ENCODE peak calls at places on chromosomes 2 and 18, in five cellular contexts. One of them, this sample, is unnamed.

GRCh38 chr2:101327863-101328394 is 19.4 kb upstream of the RNF149 start:
- DNase-seq in keratinocyte: peak; percentile 81
- DNase-seq in gastrocnemius medialis: no peak
- DNase-seq in stomach: peak; percentile 84
- DNase-seq in astrocyte: no peak
- DNase-seq in this sample: peak; percentile 78

GRCh38 chr2:156087875-156088274 is 244.6 kb downstream of the NR4A2 start:
- DNase-seq in stomach: no peak
- DNase-seq in keratinocyte: no peak
- DNase-seq in astrocyte: peak; percentile 66
- DNase-seq in gastrocnemius medialis: no peak
- DNase-seq in this sample: no peak

GRCh38 chr18:55546873-55547704 is 40.9 kb downstream of the TCF4 start:
- DNase-seq in keratinocyte: no peak
- DNase-seq in gastrocnemius medialis: no peak
- DNase-seq in stomach: no peak
- DNase-seq in astrocyte: peak; percentile 94
- DNase-seq in this sample: no peak

GRCh38 chr2:29011650-29012060 is 30.6 kb downstream of the TOGARAM2 start:
- DNase-seq in keratinocyte: no peak
- DNase-seq in astrocyte: peak; percentile 42
- DNase-seq in stomach: peak; percentile 76
- DNase-seq in gastrocnemius medialis: peak; percentile 90
- DNase-seq in this sample: peak; percentile 45

GRCh38 chr18:35616664-35617423 is 35.3 kb downstream of the GALNT1 start:
- DNase-seq in stomach: peak; percentile 32
- DNase-seq in gastrocnemius medialis: no peak
- DNase-seq in astrocyte: peak; percentile 95
- DNase-seq in keratinocyte: no peak
- DNase-seq in this sample: no peak

GRCh38 chr2:226234187-226234586 is 565.4 kb downstream of the IRS1 start:
- DNase-seq in gastrocnemius medialis: no peak
- DNase-seq in stomach: no peak
- DNase-seq in astrocyte: no peak
- DNase-seq in keratinocyte: no peak
- DNase-seq in this sample: no peak

GRCh38 chr2:51013870-51014526 is 17.9 kb downstream of the NRXN1 start:
- DNase-seq in keratinocyte: no peak
- DNase-seq in astrocyte: peak; percentile 0
- DNase-seq in gastrocnemius medialis: no peak
- DNase-seq in stomach: no peak
- DNase-seq in this sample: no peak

GRCh38 chr2:177000408-177000807 is 212.2 kb upstream of the HNRNPA3 start:
- DNase-seq in stomach: no peak
- DNase-seq in gastrocnemius medialis: no peak
- DNase-seq in astrocyte: no peak
- DNase-seq in keratinocyte: no peak
- DNase-seq in this sample: no peak

GRCh38 chr18:74249181-74249968 is 42.4 kb downstream of the CYB5A start:
- DNase-seq in stomach: no peak
- DNase-seq in astrocyte: peak; percentile 32
- DNase-seq in gastrocnemius medialis: no peak
- DNase-seq in keratinocyte: no peak
- DNase-seq in this sample: no peak

GRCh38 chr2:229489016-229489415 is 217.9 kb upstream of the PID1 start:
- DNase-seq in keratinocyte: no peak
- DNase-seq in stomach: no peak
- DNase-seq in astrocyte: peak; percentile 96
- DNase-seq in gastrocnemius medialis: peak; percentile 15
- DNase-seq in this sample: no peak

GRCh38 chr2:238915596-238915995 is 67.7 kb downstream of the TWIST2 start:
- DNase-seq in stomach: no peak
- DNase-seq in astrocyte: no peak
- DNase-seq in keratinocyte: no peak
- DNase-seq in gastrocnemius medialis: no peak
- DNase-seq in this sample: no peak

GRCh38 chr2:34162236-34162635 is 563.1 kb upstream of the FAM98A start:
- DNase-seq in astrocyte: no peak
- DNase-seq in keratinocyte: no peak
- DNase-seq in stomach: no peak
- DNase-seq in gastrocnemius medialis: no peak
- DNase-seq in this sample: no peak

GRCh38 chr18:12574494-12575185 is 83.3 kb downstream of the SPIRE1 start:
- DNase-seq in gastrocnemius medialis: no peak
- DNase-seq in stomach: no peak
- DNase-seq in keratinocyte: no peak
- DNase-seq in astrocyte: no peak
- DNase-seq in this sample: no peak

GRCh38 chr2:231321021-231321420 is 74.5 kb upstream of the B3GNT7 start:
- DNase-seq in gastrocnemius medialis: no peak
- DNase-seq in keratinocyte: no peak
- DNase-seq in astrocyte: no peak
- DNase-seq in stomach: peak; percentile 25
- DNase-seq in this sample: no peak

GRCh38 chr2:228838819-228839218 is 432.3 kb downstream of the PID1 start:
- DNase-seq in astrocyte: no peak
- DNase-seq in gastrocnemius medialis: no peak
- DNase-seq in stomach: no peak
- DNase-seq in keratinocyte: no peak
- DNase-seq in this sample: no peak

GRCh38 chr2:101803128-101803527 is 105.6 kb downstream of the MAP4K4 start:
- DNase-seq in gastrocnemius medialis: no peak
- DNase-seq in astrocyte: peak; percentile 86
- DNase-seq in keratinocyte: no peak
- DNase-seq in stomach: no peak
- DNase-seq in this sample: no peak

GRCh38 chr2:8103085-8103708 is 578.7 kb upstream of the ID2 start:
- DNase-seq in stomach: no peak
- DNase-seq in gastrocnemius medialis: no peak
- DNase-seq in keratinocyte: no peak
- DNase-seq in astrocyte: no peak
- DNase-seq in this sample: no peak

GRCh38 chr2:9334722-9335121 is 88.6 kb downstream of the ITGB1BP1 start:
- DNase-seq in keratinocyte: no peak
- DNase-seq in gastrocnemius medialis: no peak
- DNase-seq in astrocyte: no peak
- DNase-seq in stomach: no peak
- DNase-seq in this sample: no peak

GRCh38 chr2:9337901-9338300 is 85.4 kb downstream of the ITGB1BP1 start:
- DNase-seq in stomach: no peak
- DNase-seq in gastrocnemius medialis: no peak
- DNase-seq in astrocyte: no peak
- DNase-seq in keratinocyte: no peak
- DNase-seq in this sample: no peak

GRCh38 chr2:9336534-9337354 is 86.6 kb downstream of the ITGB1BP1 start:
- DNase-seq in gastrocnemius medialis: no peak
- DNase-seq in keratinocyte: no peak
- DNase-seq in astrocyte: peak; percentile 86
- DNase-seq in stomach: peak; percentile 77
- DNase-seq in this sample: peak; percentile 64

GRCh38 chr2:9335322-9335754 is 88.0 kb downstream of the ITGB1BP1 start:
- DNase-seq in stomach: no peak
- DNase-seq in keratinocyte: no peak
- DNase-seq in gastrocnemius medialis: no peak
- DNase-seq in astrocyte: no peak
- DNase-seq in this sample: no peak

GRCh38 chr2:9336209-9336533 is 87.2 kb downstream of the ITGB1BP1 start:
- DNase-seq in stomach: no peak
- DNase-seq in astrocyte: peak; percentile 40
- DNase-seq in keratinocyte: no peak
- DNase-seq in gastrocnemius medialis: no peak
- DNase-seq in this sample: no peak
- H3K4me1 ChIP-seq in stomach: peaks cover 12% of the 10 kb centered on the region
- H3K4me1 ChIP-seq in astrocyte: peaks cover 28% of the 10 kb centered on the region
- H3K4me1 ChIP-seq in keratinocyte: peaks cover 12% of the 10 kb centered on the region
- H3K4me1 ChIP-seq in gastrocnemius medialis: peaks cover 13% of the 10 kb centered on the region
- H3K4me1 ChIP-seq in this sample: no peaks in the 10 kb centered on the region

DNA sequence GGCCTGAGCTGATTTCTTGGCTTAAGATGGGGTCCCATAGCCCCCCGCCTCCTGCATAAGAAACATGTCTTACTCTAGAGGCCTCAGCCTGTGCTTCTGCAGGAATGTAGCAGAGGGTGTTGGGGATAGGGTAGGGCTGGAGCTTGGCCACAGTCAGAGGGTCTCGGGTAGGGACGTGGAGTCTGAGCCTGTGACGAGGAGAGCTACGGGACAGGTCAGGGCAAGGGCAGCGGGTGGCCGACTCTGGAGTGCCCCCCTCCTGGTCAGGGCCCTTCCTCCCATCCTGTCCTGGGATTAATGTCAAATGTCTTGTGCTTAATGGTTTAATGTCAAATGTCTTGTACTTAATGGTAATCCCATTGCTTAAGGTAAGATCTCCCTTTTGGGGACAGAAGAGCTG is 130.4 kb downstream of the GLI2 start:
- DNase-seq in keratinocyte: no peak
- DNase-seq in gastrocnemius medialis: no peak
- DNase-seq in stomach: no peak
- DNase-seq in astrocyte: no peak
- DNase-seq in this sample: no peak
- H3K4me1 ChIP-seq in keratinocyte: peaks cover 13% of the 10 kb centered on the region
- H3K4me1 ChIP-seq in gastrocnemius medialis: peaks cover 4% of the 10 kb centered on the region
- H3K4me1 ChIP-seq in stomach: peaks cover 17% of the 10 kb centered on the region
- H3K4me1 ChIP-seq in astrocyte: peaks cover 71% of the 10 kb centered on the region
- H3K4me1 ChIP-seq in this sample: peaks cover 6% of the 10 kb centered on the region

DNA sequence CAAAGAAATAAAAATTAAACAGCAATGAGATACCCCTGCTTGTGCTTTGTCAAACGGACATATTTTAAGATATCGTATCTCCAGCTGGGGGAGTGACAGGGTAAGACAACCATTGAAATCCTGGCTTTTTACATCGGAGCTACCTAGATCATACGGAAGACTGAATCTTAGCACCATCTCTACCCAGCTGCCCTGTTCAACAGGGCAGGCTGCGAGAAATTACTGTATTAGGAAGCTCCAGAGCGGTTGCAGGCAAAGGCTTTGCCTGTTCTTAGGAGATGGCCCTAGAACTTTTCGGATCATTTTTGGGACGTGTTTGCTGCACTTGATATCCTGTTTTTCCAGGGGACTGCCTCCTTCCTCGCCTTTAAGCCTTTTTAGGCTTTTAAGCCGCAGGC is 2.0 kb upstream of the PRKCE start:
- DNase-seq in astrocyte: no peak
- DNase-seq in gastrocnemius medialis: no peak
- DNase-seq in stomach: no peak
- DNase-seq in keratinocyte: no peak
- DNase-seq in this sample: no peak
- H3K4me1 ChIP-seq in astrocyte: peaks cover 20% of the 10 kb centered on the region
- H3K4me1 ChIP-seq in gastrocnemius medialis: peaks cover 33% of the 10 kb centered on the region
- H3K4me1 ChIP-seq in stomach: peaks cover 21% of the 10 kb centered on the region
- H3K4me1 ChIP-seq in keratinocyte: peaks cover 14% of the 10 kb centered on the region
- H3K4me1 ChIP-seq in this sample: no peaks in the 10 kb centered on the region

DNA sequence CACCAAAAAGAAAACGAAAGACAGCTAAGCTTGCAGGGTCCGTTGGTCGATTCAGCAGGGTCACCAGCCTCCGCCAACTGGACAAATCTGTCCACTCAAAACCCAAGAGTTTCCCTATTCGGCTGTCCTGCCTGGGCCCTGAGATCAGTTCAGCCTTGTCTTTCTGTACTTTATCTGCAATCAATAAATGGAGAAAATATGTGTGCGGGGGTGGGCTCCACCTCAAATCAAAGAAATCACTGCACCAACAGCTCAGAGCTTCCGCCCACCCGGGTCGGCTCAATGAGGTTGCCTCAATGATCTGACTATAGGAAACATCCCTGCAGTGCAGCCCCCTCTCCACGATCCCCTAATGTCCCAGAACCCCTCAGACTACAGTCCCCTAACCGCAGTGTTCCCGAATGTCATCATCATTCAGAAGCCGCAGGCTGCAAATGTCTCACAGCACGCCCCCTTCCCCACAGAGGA is 447 bp downstream of the GGCX start:
- DNase-seq in stomach: no peak
- DNase-seq in keratinocyte: no peak
- DNase-seq in gastrocnemius medialis: no peak
- DNase-seq in astrocyte: no peak
- DNase-seq in this sample: no peak
- H3K4me1 ChIP-seq in stomach: peaks cover 14% of the 10 kb centered on the region
- H3K4me1 ChIP-seq in keratinocyte: peaks cover 5% of the 10 kb centered on the region
- H3K4me1 ChIP-seq in gastrocnemius medialis: peaks cover 24% of the 10 kb centered on the region
- H3K4me1 ChIP-seq in astrocyte: peaks cover 9% of the 10 kb centered on the region
- H3K4me1 ChIP-seq in this sample: no peaks in the 10 kb centered on the region

DNA sequence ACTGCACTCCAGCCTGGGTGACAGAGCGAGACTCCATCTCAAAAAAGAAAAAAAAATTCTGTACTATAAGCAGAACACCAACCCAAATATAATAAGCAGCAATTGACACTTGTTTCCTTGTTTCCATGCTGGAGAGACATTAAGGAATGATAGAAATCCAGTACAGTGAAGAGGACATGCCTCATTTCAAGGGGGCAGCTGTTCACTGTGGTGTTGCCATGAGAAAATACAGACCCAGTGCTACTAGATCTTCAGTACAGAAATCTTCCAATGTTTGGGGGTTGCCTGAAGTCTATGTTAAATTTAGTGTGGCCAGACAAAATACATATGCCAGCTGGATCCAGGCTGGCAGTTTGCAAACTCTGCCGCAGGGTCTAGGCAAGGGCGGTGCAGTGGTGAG is 6.3 kb upstream of the TMSB10 start:
- DNase-seq in stomach: no peak
- DNase-seq in astrocyte: no peak
- DNase-seq in keratinocyte: no peak
- DNase-seq in gastrocnemius medialis: no peak
- DNase-seq in this sample: no peak
- H3K4me1 ChIP-seq in stomach: peaks cover 17% of the 10 kb centered on the region
- H3K4me1 ChIP-seq in astrocyte: peaks cover 29% of the 10 kb centered on the region
- H3K4me1 ChIP-seq in keratinocyte: peaks cover 19% of the 10 kb centered on the region
- H3K4me1 ChIP-seq in gastrocnemius medialis: peaks cover 6% of the 10 kb centered on the region
- H3K4me1 ChIP-seq in this sample: no peaks in the 10 kb centered on the region